ENCODE peak calls at places on chromosomes 12 and 14, in six cellular contexts. G is stimulated activated CD4-positive, alpha-beta T cell treated with anti-CD3 and anti-CD28 coated beads, Interleukin-4, amount 100 ng/mL, for 1 hour; R is HFF-Myc; K is NCI-H748 treated with DMSO at 0.1 percent for 48 hours; Q is GM06990; V is NCI-H524. U is an unnamed sample.

GRCh38 chr12:110647669-110648068 is 33.7 kb downstream of the TCTN1 start:
- DNase-seq in R (no peak), G (no peak), V (no peak), K (no peak), Q (no peak), U (no peak)

GRCh38 chr14:24095196-24096068 is 1.3 kb downstream of the PCK2 start:
- DNase-seq in R (peak; percentile 38), Q (peak; percentile 84), K (no peak), V (peak; percentile 51), G (peak; percentile 62), U (no peak)

GRCh38 chr12:67222302-67222701 is 46.9 kb upstream of the CAND1 start:
- DNase-seq in G (no peak), V (peak; percentile 35), K (peak; percentile 52), R (no peak), Q (no peak), U (peak; percentile 42)

GRCh38 chr12:108340037-108340436 is 926 bp upstream of the CMKLR1 start:
- DNase-seq in Q (no peak), V (no peak), G (no peak), R (no peak), K (no peak), U (no peak)

GRCh38 chr12:58950739-58951100 is 30.4 kb upstream of the LRIG3 start:
- DNase-seq in K (no peak), V (no peak), G (no peak), R (no peak), Q (no peak), U (no peak)

GRCh38 chr14:33799705-33800269 is 151.1 kb downstream of the EGLN3 start:
- DNase-seq in V (no peak), K (no peak), Q (no peak), G (no peak), R (no peak), U (no peak)

GRCh38 chr14:65002586-65003210 is 16.0 kb downstream of the FNTB start:
- DNase-seq in Q (no peak), R (no peak), G (no peak), K (no peak), V (no peak), U (no peak)

GRCh38 chr12:57849035-57849434 is 2.5 kb upstream of the CTDSP2 start:
- DNase-seq in Q (no peak), K (no peak), G (no peak), V (no peak), R (no peak), U (no peak)

GRCh38 chr14:66842911-66843572 is 335.1 kb downstream of the GPHN start:
- DNase-seq in G (no peak), Q (no peak), V (peak; percentile 73), K (no peak), R (no peak), U (no peak)

GRCh38 chr12:96514328-96514727 is 25.0 kb downstream of the CFAP54 start:
- DNase-seq in K (no peak), G (no peak), V (no peak), Q (peak; percentile 25), R (no peak), U (no peak)

GRCh38 chr12:26845057-26845666 is 12.2 kb upstream of the ITPR2 start:
- DNase-seq in R (no peak), K (no peak), V (peak; percentile 49), Q (no peak), G (no peak), U (no peak)

GRCh38 chr12:12405882-12406281 is 49.0 kb downstream of the BORCS5 start:
- DNase-seq in G (no peak), R (no peak), Q (no peak), K (no peak), V (no peak), U (peak; percentile 49)

GRCh38 chr12:52368494-52368893 is 1.2 kb upstream of the KRT85 start:
- DNase-seq in K (no peak), G (no peak), R (no peak), Q (no peak), V (no peak), U (no peak)

GRCh38 chr12:21940972-21941521 is at the start of gene ABCC9:
- DNase-seq in G (peak; percentile 11), V (peak; percentile 89), Q (peak; percentile 12), K (no peak), R (no peak), U (peak; percentile 6)

GRCh38 chr14:38867561-38868150 is 235.4 kb downstream of the SEC23A start:
- DNase-seq in R (peak; percentile 70), K (peak; percentile 71), V (peak; percentile 92), Q (no peak), G (peak; percentile 34), U (peak; percentile 87)

U was measured in NCI-H2081.